ENCODE peak calls at places on chromosomes 16 and 17, in nine cellular contexts. T is OCI-LY7; B is sigmoid colon; S is SJCRH30; U is heart left ventricle; F is CD4-positive, alpha-beta memory T cell; V is colonic mucosa; X is MM.1S; J is Peyer's patch. A is an unnamed sample.

GRCh38 chr16:54374136-54374535 is 87.5 kb upstream of the IRX3 start:
- DNase-seq in T (no peak), B (no peak), S (no peak), U (no peak), F (no peak), V (no peak), X (no peak), J (no peak), A (no peak)

GRCh38 chr16:66150691-66151090 is 215.8 kb upstream of the CDH5 start:
- DNase-seq in T (no peak), B (no peak), S (no peak), U (no peak), F (no peak), V (no peak), X (peak; percentile 51), J (no peak), A (no peak)

GRCh38 chr16:3256146-3256875 is at the start of gene MEFV:
- DNase-seq in T (no peak), B (no peak), S (no peak), U (peak; percentile 24), F (no peak), V (no peak), X (no peak), J (no peak), A (peak; percentile 39)

GRCh38 chr16:84795338-84796053 is 24.3 kb upstream of the CRISPLD2 start:
- DNase-seq in T (no peak), B (peak; percentile 97), S (no peak), U (peak; percentile 76), F (no peak), V (peak; percentile 56), X (no peak), J (no peak), A (no peak)

GRCh38 chr16:83661656-83662055 is 146.1 kb upstream of the HSBP1 start:
- DNase-seq in T (no peak), B (no peak), S (no peak), U (no peak), F (no peak), V (no peak), X (no peak), J (no peak), A (no peak)

GRCh38 chr16:60945225-60945624 is 1091.0 kb downstream of the CDH8 start:
- DNase-seq in T (peak; percentile 7), B (no peak), S (peak; percentile 75), U (no peak), F (no peak), V (no peak), X (peak; percentile 23), J (no peak), A (no peak)

GRCh38 chr17:49371178-49371834 is 9.3 kb upstream of the ZNF652 start:
- DNase-seq in T (no peak), B (peak; percentile 35), S (no peak), U (no peak), F (no peak), V (no peak), X (no peak), J (no peak), A (no peak)

GRCh38 chr17:16439867-16440351 is 24.5 kb downstream of the TRPV2 start:
- DNase-seq in T (peak; percentile 51), B (no peak), S (no peak), U (no peak), F (peak; percentile 60), V (no peak), X (peak; percentile 48), J (no peak), A (no peak)

GRCh38 chr16:19177111-19177747 is 9.2 kb downstream of the SYT17 start:
- DNase-seq in T (no peak), B (no peak), S (no peak), U (no peak), F (no peak), V (no peak), X (no peak), J (no peak), A (no peak)

GRCh38 chr16:102060-102855 is 24.2 kb downstream of the MPG start:
- DNase-seq in T (no peak), B (peak; percentile 80), S (peak; percentile 60), U (peak; percentile 69), F (no peak), V (no peak), X (no peak), J (no peak), A (no peak)

GRCh38 chr17:20930065-20930760 is 112.6 kb downstream of the USP22 start:
- DNase-seq in T (no peak), B (no peak), S (no peak), U (no peak), F (no peak), V (no peak), X (no peak), J (no peak), A (no peak)

DNA sequence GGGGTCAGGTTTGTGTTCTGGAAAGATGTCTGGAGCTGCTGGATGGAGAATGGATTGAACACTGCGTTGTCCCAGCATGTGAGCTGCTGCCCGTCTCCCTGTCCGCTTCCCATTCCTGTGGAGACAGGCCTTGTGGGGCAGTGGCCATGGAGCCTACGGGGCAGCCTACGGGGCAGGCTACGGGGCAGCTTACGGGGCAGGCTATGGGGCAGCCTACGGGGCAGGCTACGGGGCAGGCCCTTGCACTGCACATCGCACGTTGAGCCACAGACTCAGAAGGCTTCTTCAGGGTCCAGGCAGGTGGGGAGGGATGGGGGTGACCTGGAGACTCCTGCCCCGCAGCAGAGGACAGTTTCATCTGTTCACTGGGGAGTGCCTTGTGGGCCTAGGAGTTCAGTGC is 9.7 kb upstream of the DBNDD1 start:
- DNase-seq in T (no peak), B (no peak), S (no peak), U (no peak), F (no peak), V (no peak), X (no peak), J (no peak), A (no peak)
- H3K36me3 ChIP-seq in T (peaks cover 12% of the 10 kb centered on the region), B (no peaks in the 10 kb centered on the region), S (no peaks in the 10 kb centered on the region), U (no peaks in the 10 kb centered on the region), F (peaks cover 3% of the 10 kb centered on the region), V (no peaks in the 10 kb centered on the region), X (no peaks in the 10 kb centered on the region), J (peaks cover 19% of the 10 kb centered on the region), A (no peaks in the 10 kb centered on the region)

GRCh38 chr16:85891776-85892166 is 7.2 kb upstream of the IRF8 start:
- DNase-seq in T (no peak), B (no peak), S (no peak), U (no peak), F (no peak), V (peak; percentile 44), X (no peak), J (peak; percentile 78), A (no peak)
- H3K27ac ChIP-seq in T (no peak overlapping the region), B (no peak overlapping the region), S (no peak overlapping the region), U (no peak overlapping the region), F (no peak overlapping the region), V (peak overlapping the region; percentile 34), X (no peak overlapping the region), J (peak overlapping the region; percentile 91), A (no peak overlapping the region)

GRCh38 chr17:1491406-1492248 is 859 bp downstream of the MYO1C start:
- DNase-seq in T (peak; percentile 68), B (peak; percentile 85), S (peak; percentile 33), U (peak; percentile 84), F (peak; percentile 22), V (peak; percentile 78), X (peak; percentile 69), J (peak; percentile 85), A (peak; percentile 42)

GRCh38 chr17:1490643-1491405 is 1.7 kb downstream of the MYO1C start:
- DNase-seq in T (peak; percentile 78), B (peak; percentile 83), S (peak; percentile 45), U (peak; percentile 86), F (peak; percentile 52), V (peak; percentile 83), X (peak; percentile 76), J (peak; percentile 85), A (peak; percentile 87)

GRCh38 chr17:1486802-1487695 is 5.4 kb downstream of the MYO1C start:
- DNase-seq in T (peak; percentile 79), B (peak; percentile 96), S (peak; percentile 48), U (peak; percentile 73), F (peak; percentile 73), V (peak; percentile 95), X (no peak), J (peak; percentile 91), A (no peak)

GRCh38 chr17:1487939-1488825 is 4.3 kb downstream of the MYO1C start:
- DNase-seq in T (peak; percentile 75), B (peak; percentile 94), S (peak; percentile 74), U (peak; percentile 94), F (peak; percentile 66), V (peak; percentile 89), X (peak; percentile 33), J (peak; percentile 91), A (no peak)

DNA sequence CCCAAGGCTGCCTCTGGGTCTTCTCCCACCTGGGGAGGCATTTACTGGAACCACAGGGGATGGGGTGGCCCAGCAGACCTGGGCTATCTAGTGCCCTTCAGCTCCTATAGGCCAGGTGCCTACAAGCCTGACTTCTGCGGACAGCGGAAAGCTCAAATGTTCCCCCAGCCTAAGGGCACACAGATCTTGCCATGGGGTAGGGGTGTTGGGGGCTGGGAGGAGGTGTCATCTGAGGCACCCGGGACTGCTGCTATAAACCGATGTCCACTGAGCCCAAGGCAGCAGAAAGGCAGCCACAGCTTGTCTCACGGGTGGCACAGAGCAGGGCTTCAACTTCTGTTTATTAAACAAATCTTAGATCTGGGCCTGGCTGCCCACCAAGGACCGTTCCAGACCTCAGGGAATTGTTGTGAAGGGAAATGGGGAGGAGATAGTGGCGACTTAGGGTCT is 3.6 kb downstream of the MYO1C start:
- DNase-seq in T (no peak), B (no peak), S (no peak), U (no peak), F (no peak), V (no peak), X (no peak), J (no peak), A (no peak)
- H3K4me3 ChIP-seq in T (peak overlapping the region; percentile 66), B (no peak overlapping the region), S (peak overlapping the region; percentile 59), U (no peak overlapping the region), F (no peak overlapping the region), V (no peak overlapping the region), X (no peak overlapping the region), J (peak overlapping the region; percentile 65), A (no peak overlapping the region)

DNA sequence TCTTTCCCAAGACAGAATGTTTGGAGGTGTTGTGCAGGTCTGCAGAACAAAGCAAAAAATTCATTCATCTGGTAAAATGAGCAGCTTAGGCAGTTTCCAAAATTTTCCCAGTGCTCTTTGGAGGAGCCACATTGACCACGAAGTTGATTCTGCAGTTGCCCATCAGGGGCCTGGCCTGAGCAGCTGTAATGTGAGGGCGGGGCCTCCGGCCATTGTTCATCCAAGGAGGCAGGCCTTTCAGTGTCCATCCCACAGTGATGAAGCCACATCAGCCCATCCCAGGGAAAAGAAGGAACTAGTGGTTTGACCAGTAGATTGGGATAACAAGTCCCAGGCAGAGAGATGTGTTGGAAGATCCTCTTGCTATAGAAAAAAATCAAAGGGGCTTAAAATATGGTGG is 10.1 kb downstream of the UBFD1 start:
- DNase-seq in T (no peak), B (no peak), S (peak; percentile 19), U (no peak), F (no peak), V (no peak), X (no peak), J (no peak), A (no peak)
- H3K36me3 ChIP-seq in T (peaks cover 92% of the 10 kb centered on the region), B (peaks cover 67% of the 10 kb centered on the region), S (peaks cover 50% of the 10 kb centered on the region), U (peaks cover 28% of the 10 kb centered on the region), F (peaks cover 64% of the 10 kb centered on the region), V (peaks cover 23% of the 10 kb centered on the region), X (no peaks in the 10 kb centered on the region), J (peaks cover 92% of the 10 kb centered on the region), A (peaks cover 81% of the 10 kb centered on the region)

GRCh38 chr16:50584033-50584722 is 36.0 kb downstream of the NKD1 start:
- DNase-seq in T (no peak), B (no peak), S (no peak), U (no peak), F (no peak), V (no peak), X (no peak), J (no peak), A (no peak)
- H3K27ac ChIP-seq in T (no peak overlapping the region), B (peak overlapping the region; percentile 85), S (no peak overlapping the region), U (no peak overlapping the region), F (no peak overlapping the region), V (no peak overlapping the region), X (no peak overlapping the region), J (no peak overlapping the region), A (no peak overlapping the region)